ENCODE peak calls at places on chromosomes 12 and 14, in four cellular contexts. C is nephron progenitor cell, P is fibroblast of lung, T is GM12878. U is an unnamed sample.

GRCh38 chr12:2372178-2372577 is 319.4 kb downstream of the CACNA1C start:
- DNase-seq in C (no peak), P (no peak), T (no peak), U (no peak)

GRCh38 chr12:41919526-41920305 is 225.0 kb downstream of the GXYLT1 start:
- DNase-seq in C (no peak), P (no peak), T (no peak), U (no peak)

GRCh38 chr14:57574617-57575288 is 81.1 kb upstream of the CCDC198 start:
- DNase-seq in C (no peak), P (no peak), T (no peak), U (no peak)

GRCh38 chr12:124321556-124322270 is 26.8 kb downstream of the RFLNA start:
- DNase-seq in C (no peak), P (peak), T (no peak), U (no peak)

GRCh38 chr14:26841920-26842741 is 244.3 kb upstream of the NOVA1 start:
- DNase-seq in C (no peak), P (peak), T (no peak), U (no peak)

GRCh38 chr12:119334459-119335170 is at the start of gene CCDC60:
- DNase-seq in C (peak), P (no peak), T (no peak), U (peak)

GRCh38 chr14:76084374-76084773 is 67.3 kb upstream of the GPATCH2L start:
- DNase-seq in C (no peak), P (no peak), T (no peak), U (no peak)

GRCh38 chr12:12922191-12922616 is 29.8 kb downstream of the GPRC5D start:
- DNase-seq in C (no peak), P (peak), T (no peak), U (no peak)

GRCh38 chr12:123767613-123768012 is 5.5 kb downstream of the DNAH10 start:
- DNase-seq in C (no peak), P (no peak), T (peak), U (peak)

GRCh38 chr12:133080619-133081407 is at the start of gene ZNF140:
- DNase-seq in C (peak), P (peak), T (peak), U (peak)
- TF ChIP-seq CTCF in C (peak), P (peak), T (peak), U (peak)

DNA sequence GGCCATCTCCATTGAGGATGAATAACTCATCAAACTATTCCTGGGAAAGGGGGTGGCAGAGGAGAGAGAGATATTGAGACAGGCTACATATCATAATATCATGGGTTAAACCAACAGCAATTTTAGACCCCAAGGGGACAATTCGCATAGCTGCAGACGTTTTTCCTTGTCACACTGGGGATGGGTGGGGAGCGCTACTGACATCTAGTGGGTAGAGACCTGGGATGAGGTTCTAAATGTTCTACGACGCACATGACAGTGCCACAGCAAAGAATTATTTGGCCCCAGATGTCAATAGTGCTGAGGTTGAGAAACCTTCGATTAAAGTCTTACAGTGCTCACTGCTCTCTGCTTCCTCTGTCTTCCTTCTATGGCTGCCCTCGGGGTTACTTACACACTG is 425.6 kb downstream of the NRXN3 start:
- DNase-seq in C (peak), P (no peak), T (no peak), U (no peak)
- TF ChIP-seq CTCF in C (peak), P (no peak), T (peak), U (peak)

GRCh38 chr12:49554266-49554665 is 13.7 kb downstream of the MCRS1 start:
- DNase-seq in C (no peak), P (no peak), T (no peak), U (no peak)

GRCh38 chr12:49552899-49553298 is 14.1 kb downstream of the KCNH3 start:
- DNase-seq in C (no peak), P (no peak), T (no peak), U (no peak)

GRCh38 chr12:49552425-49552824 is 13.6 kb downstream of the KCNH3 start:
- DNase-seq in C (no peak), P (no peak), T (no peak), U (no peak)

GRCh38 chr12:49552014-49552413 is 13.2 kb downstream of the KCNH3 start:
- DNase-seq in C (no peak), P (no peak), T (no peak), U (no peak)

DNA sequence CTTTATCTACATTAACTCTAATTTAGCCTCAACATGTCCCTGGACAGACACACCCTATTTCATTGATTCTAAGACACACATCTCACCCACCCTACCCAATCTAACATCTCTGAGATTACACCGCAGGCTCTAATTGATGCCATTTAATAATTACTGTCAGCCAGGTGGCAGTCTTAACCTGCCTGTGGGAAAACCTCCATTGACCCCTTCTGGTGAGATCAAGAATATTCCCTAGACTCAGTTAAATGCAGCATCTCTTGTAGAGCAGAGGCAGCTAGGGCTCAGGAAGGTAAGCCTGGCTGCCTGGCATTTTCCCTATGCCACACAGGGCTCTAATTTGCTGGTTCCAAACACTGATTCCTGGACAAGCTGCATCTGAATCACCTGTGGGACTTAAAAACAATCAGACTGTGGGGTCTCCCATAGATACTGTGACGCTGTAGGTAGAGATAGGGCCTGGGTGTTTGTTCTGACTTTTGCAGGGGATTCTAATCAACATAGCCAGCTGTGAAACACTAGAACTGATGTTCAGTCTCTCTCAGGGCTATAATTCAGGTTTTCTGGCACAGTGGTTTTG is 14.3 kb downstream of the MCRS1 start:
- DNase-seq in C (no peak), P (no peak), T (no peak), U (no peak)
- TF ChIP-seq CTCF in C (peak), P (peak), T (peak), U (peak)

GRCh38 chr12:120686690-120687569 is at the start of gene MLEC:
- DNase-seq in C (peak), P (peak), T (peak), U (peak)
- TF ChIP-seq CTCF in C (no peak), P (no peak), T (peak), U (peak)

GRCh38 chr14:67285876-67286452 is 44.7 kb downstream of the PALS1 start:
- DNase-seq in C (no peak), P (peak), T (no peak), U (no peak)
- TF ChIP-seq CTCF in C (peak), P (peak), T (no peak), U (peak)

DNA sequence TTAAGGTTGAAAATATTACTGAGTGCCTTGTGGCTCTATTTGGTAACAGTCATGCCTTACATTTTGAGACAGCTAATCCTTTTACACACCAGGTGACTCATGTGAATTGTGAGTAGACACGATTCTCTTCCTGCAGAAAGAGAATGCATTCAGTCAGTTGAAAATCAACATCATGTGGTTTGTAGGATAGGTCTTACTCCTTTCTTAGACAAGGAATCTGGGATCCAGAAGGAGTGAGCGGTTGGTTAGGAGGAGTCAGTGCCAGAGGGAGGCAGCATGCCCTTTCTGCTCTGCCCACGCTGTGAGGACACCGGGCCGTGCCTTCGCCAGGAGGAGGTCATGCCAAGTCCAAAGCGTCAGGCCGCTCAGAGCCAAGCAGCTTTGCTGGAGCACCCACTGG is 47.6 kb downstream of the TRAF3 start:
- DNase-seq in C (no peak), P (peak), T (no peak), U (no peak)
- TF ChIP-seq CTCF in C (no peak), P (no peak), T (no peak), U (no peak)

DNA sequence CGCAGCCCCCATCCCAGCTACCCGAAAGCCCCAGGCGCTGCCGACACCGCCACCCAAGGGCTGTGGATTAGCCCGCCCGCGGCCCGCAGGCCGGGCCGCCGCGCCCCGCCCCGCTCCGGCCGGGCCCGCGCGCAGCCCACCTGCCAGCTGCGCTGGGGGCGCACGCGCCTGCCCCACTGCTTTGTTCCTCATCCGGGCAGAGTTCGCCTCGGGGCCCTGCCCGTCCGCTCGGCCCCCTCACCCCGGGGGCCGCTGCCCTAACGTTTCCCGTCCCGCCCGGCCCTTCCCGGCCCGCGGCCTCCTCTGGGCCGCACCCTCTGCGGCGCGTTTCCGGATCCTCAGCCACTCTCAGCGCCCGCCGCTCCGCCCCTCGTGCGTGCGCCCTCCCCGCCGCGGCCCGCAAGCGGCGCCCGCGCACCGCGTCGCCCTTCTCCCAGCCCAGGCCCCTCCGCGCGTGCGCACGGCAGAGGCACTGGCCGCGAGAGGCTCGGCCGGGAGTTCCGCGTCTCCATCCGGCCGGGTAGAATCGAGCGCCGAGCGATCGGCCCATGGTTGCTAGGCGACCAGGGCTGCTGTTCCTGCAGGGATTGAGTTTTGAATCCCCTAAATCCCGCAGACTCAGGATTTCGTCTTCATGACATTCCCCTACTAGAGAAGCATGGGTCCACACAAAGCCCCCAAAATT is at the start of gene PRDM4:
- DNase-seq in C (peak), P (peak), T (peak), U (peak)
- TF ChIP-seq CTCF in C (peak), P (no peak), T (peak), U (no peak)

U was measured in GM06990.